ENCODE peak calls at places on chromosomes 16 and 17, in four cellular contexts. One of them, this sample, is unnamed.

GRCh38 chr16:71473891-71474290 is 11.8 kb upstream of the ZNF23 start:
- DNase-seq in CD4-positive, alpha-beta memory T cell: no peak
- DNase-seq in psoas muscle: no peak
- DNase-seq in naive thymus-derived CD4-positive, alpha-beta T cell: no peak
- DNase-seq in this sample: no peak

GRCh38 chr17:81404557-81405165 is 9.4 kb downstream of the BAHCC1 start:
- DNase-seq in psoas muscle: no peak
- DNase-seq in naive thymus-derived CD4-positive, alpha-beta T cell: no peak
- DNase-seq in CD4-positive, alpha-beta memory T cell: no peak
- DNase-seq in this sample: no peak

GRCh38 chr17:37481001-37481665 is 8.6 kb upstream of the DUSP14 start:
- DNase-seq in CD4-positive, alpha-beta memory T cell: no peak
- DNase-seq in naive thymus-derived CD4-positive, alpha-beta T cell: no peak
- DNase-seq in psoas muscle: no peak
- DNase-seq in this sample: no peak

GRCh38 chr16:64408699-64409098 is 713.2 kb downstream of the CDH11 start:
- DNase-seq in psoas muscle: no peak
- DNase-seq in naive thymus-derived CD4-positive, alpha-beta T cell: no peak
- DNase-seq in CD4-positive, alpha-beta memory T cell: no peak
- DNase-seq in this sample: no peak

GRCh38 chr16:66427451-66427860 is 361 bp downstream of the BEAN1 start:
- DNase-seq in CD4-positive, alpha-beta memory T cell: no peak
- DNase-seq in naive thymus-derived CD4-positive, alpha-beta T cell: no peak
- DNase-seq in psoas muscle: no peak
- DNase-seq in this sample: no peak

GRCh38 chr17:38591759-38592241 is 14.0 kb downstream of the SRCIN1 start:
- DNase-seq in psoas muscle: no peak
- DNase-seq in naive thymus-derived CD4-positive, alpha-beta T cell: no peak
- DNase-seq in CD4-positive, alpha-beta memory T cell: peak; percentile 33
- DNase-seq in this sample: no peak

GRCh38 chr17:45277216-45277849 is 15.4 kb upstream of the SPATA32 start:
- DNase-seq in psoas muscle: peak; percentile 96
- DNase-seq in naive thymus-derived CD4-positive, alpha-beta T cell: peak; percentile 86
- DNase-seq in CD4-positive, alpha-beta memory T cell: peak; percentile 85
- DNase-seq in this sample: peak; percentile 91

GRCh38 chr17:61414141-61414935 is 14.7 kb downstream of the TBX2 start:
- DNase-seq in naive thymus-derived CD4-positive, alpha-beta T cell: no peak
- DNase-seq in CD4-positive, alpha-beta memory T cell: no peak
- DNase-seq in psoas muscle: no peak
- DNase-seq in this sample: no peak

GRCh38 chr17:16259926-16260325 is 42.9 kb downstream of the PIGL start:
- DNase-seq in naive thymus-derived CD4-positive, alpha-beta T cell: no peak
- DNase-seq in CD4-positive, alpha-beta memory T cell: no peak
- DNase-seq in psoas muscle: peak; percentile 87
- DNase-seq in this sample: no peak

GRCh38 chr17:50348522-50349240 is 2.8 kb downstream of the XYLT2 start:
- DNase-seq in CD4-positive, alpha-beta memory T cell: no peak
- DNase-seq in naive thymus-derived CD4-positive, alpha-beta T cell: no peak
- DNase-seq in psoas muscle: no peak
- DNase-seq in this sample: no peak

GRCh38 chr17:79979201-79979840 is 56.4 kb downstream of the TBC1D16 start:
- DNase-seq in naive thymus-derived CD4-positive, alpha-beta T cell: no peak
- DNase-seq in psoas muscle: no peak
- DNase-seq in CD4-positive, alpha-beta memory T cell: no peak
- DNase-seq in this sample: no peak

GRCh38 chr16:11112723-11113348 is 143.2 kb downstream of the SOCS1 start:
- DNase-seq in psoas muscle: no peak
- DNase-seq in CD4-positive, alpha-beta memory T cell: no peak
- DNase-seq in naive thymus-derived CD4-positive, alpha-beta T cell: no peak
- DNase-seq in this sample: no peak

GRCh38 chr16:12677472-12677871 is 126.2 kb downstream of the CPPED1 start:
- DNase-seq in psoas muscle: no peak
- DNase-seq in CD4-positive, alpha-beta memory T cell: no peak
- DNase-seq in naive thymus-derived CD4-positive, alpha-beta T cell: no peak
- DNase-seq in this sample: no peak

GRCh38 chr17:13869301-13869700 is 200.0 kb upstream of the COX10 start:
- DNase-seq in CD4-positive, alpha-beta memory T cell: no peak
- DNase-seq in psoas muscle: no peak
- DNase-seq in naive thymus-derived CD4-positive, alpha-beta T cell: no peak
- DNase-seq in this sample: no peak

GRCh38 chr17:77875881-77876509 is 82.5 kb upstream of the TNRC6C start:
- DNase-seq in CD4-positive, alpha-beta memory T cell: no peak
- DNase-seq in psoas muscle: no peak
- DNase-seq in naive thymus-derived CD4-positive, alpha-beta T cell: no peak
- DNase-seq in this sample: no peak

GRCh38 chr17:39461911-39462641 is 790 bp downstream of the CDK12 start:
- DNase-seq in naive thymus-derived CD4-positive, alpha-beta T cell: no peak
- DNase-seq in psoas muscle: peak; percentile 57
- DNase-seq in CD4-positive, alpha-beta memory T cell: no peak
- DNase-seq in this sample: peak; percentile 67

GRCh38 chr16:566475-567361 is at the start of gene NHLRC4:
- DNase-seq in psoas muscle: peak; percentile 85
- DNase-seq in CD4-positive, alpha-beta memory T cell: peak; percentile 45
- DNase-seq in naive thymus-derived CD4-positive, alpha-beta T cell: peak; percentile 37
- DNase-seq in this sample: no peak

GRCh38 chr17:66393038-66393437 is 90.6 kb downstream of the PRKCA start:
- DNase-seq in psoas muscle: no peak
- DNase-seq in naive thymus-derived CD4-positive, alpha-beta T cell: no peak
- DNase-seq in CD4-positive, alpha-beta memory T cell: no peak
- DNase-seq in this sample: no peak

GRCh38 chr17:76993636-76994035 is 125.4 kb downstream of the MGAT5B start:
- DNase-seq in psoas muscle: no peak
- DNase-seq in naive thymus-derived CD4-positive, alpha-beta T cell: no peak
- DNase-seq in CD4-positive, alpha-beta memory T cell: no peak
- DNase-seq in this sample: no peak

GRCh38 chr16:10338426-10338825 is 47.4 kb upstream of the ATF7IP2 start:
- DNase-seq in psoas muscle: no peak
- DNase-seq in naive thymus-derived CD4-positive, alpha-beta T cell: no peak
- DNase-seq in CD4-positive, alpha-beta memory T cell: no peak
- DNase-seq in this sample: no peak

GRCh38 chr17:49546546-49547535 is 28.8 kb upstream of the NXPH3 start:
- DNase-seq in CD4-positive, alpha-beta memory T cell: no peak
- DNase-seq in naive thymus-derived CD4-positive, alpha-beta T cell: no peak
- DNase-seq in psoas muscle: no peak
- DNase-seq in this sample: no peak

DNA sequence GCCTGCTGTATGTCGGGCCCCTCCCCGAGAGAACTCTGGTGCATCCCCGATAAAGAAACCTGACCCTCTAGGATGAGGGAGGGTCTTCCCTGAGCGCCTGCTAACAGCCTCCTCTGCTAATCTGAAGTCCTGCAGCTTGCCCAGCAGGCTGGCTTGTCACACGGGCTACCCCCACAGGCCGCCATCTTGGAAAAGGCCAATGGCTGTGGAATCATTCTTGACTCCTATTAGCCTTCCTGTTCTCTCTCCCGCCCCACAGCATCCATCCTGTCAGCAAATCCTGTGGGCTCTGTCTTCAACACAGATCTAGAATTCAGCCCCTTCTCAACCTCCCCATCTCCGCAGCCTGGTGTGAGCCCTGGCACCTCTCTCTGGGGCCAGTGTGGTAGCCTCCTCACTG is 12.0 kb downstream of the IL4R start:
- DNase-seq in naive thymus-derived CD4-positive, alpha-beta T cell: no peak
- DNase-seq in CD4-positive, alpha-beta memory T cell: no peak
- DNase-seq in psoas muscle: no peak
- DNase-seq in this sample: no peak
- H3K27ac ChIP-seq in naive thymus-derived CD4-positive, alpha-beta T cell: peak overlapping the region; percentile 56
- H3K27ac ChIP-seq in CD4-positive, alpha-beta memory T cell: no peak overlapping the region
- H3K27ac ChIP-seq in psoas muscle: peak overlapping the region; percentile 84
- H3K27ac ChIP-seq in this sample: peak overlapping the region; percentile 66

GRCh38 chr17:18256351-18256750 is 2.2 kb downstream of the FLII start:
- DNase-seq in naive thymus-derived CD4-positive, alpha-beta T cell: no peak
- DNase-seq in psoas muscle: no peak
- DNase-seq in CD4-positive, alpha-beta memory T cell: no peak
- DNase-seq in this sample: no peak

GRCh38 chr17:18258356-18259038 is at the start of gene FLII:
- DNase-seq in naive thymus-derived CD4-positive, alpha-beta T cell: peak; percentile 55
- DNase-seq in CD4-positive, alpha-beta memory T cell: peak; percentile 43
- DNase-seq in psoas muscle: no peak
- DNase-seq in this sample: no peak

GRCh38 chr17:18256776-18257175 is 1.8 kb downstream of the FLII start:
- DNase-seq in CD4-positive, alpha-beta memory T cell: no peak
- DNase-seq in naive thymus-derived CD4-positive, alpha-beta T cell: no peak
- DNase-seq in psoas muscle: no peak
- DNase-seq in this sample: no peak

GRCh38 chr17:18257747-18258355 is 687 bp downstream of the FLII start:
- DNase-seq in psoas muscle: peak; percentile 94
- DNase-seq in CD4-positive, alpha-beta memory T cell: peak; percentile 34
- DNase-seq in naive thymus-derived CD4-positive, alpha-beta T cell: peak; percentile 30
- DNase-seq in this sample: peak; percentile 48

GRCh38 chr17:18257268-18257681 is 1.3 kb downstream of the FLII start:
- DNase-seq in naive thymus-derived CD4-positive, alpha-beta T cell: peak; percentile 34
- DNase-seq in CD4-positive, alpha-beta memory T cell: no peak
- DNase-seq in psoas muscle: no peak
- DNase-seq in this sample: no peak
- H3K27ac ChIP-seq in naive thymus-derived CD4-positive, alpha-beta T cell: peak overlapping the region; percentile 84
- H3K27ac ChIP-seq in CD4-positive, alpha-beta memory T cell: peak overlapping the region; percentile 85
- H3K27ac ChIP-seq in psoas muscle: peak overlapping the region; percentile 100
- H3K27ac ChIP-seq in this sample: peak overlapping the region; percentile 94

DNA sequence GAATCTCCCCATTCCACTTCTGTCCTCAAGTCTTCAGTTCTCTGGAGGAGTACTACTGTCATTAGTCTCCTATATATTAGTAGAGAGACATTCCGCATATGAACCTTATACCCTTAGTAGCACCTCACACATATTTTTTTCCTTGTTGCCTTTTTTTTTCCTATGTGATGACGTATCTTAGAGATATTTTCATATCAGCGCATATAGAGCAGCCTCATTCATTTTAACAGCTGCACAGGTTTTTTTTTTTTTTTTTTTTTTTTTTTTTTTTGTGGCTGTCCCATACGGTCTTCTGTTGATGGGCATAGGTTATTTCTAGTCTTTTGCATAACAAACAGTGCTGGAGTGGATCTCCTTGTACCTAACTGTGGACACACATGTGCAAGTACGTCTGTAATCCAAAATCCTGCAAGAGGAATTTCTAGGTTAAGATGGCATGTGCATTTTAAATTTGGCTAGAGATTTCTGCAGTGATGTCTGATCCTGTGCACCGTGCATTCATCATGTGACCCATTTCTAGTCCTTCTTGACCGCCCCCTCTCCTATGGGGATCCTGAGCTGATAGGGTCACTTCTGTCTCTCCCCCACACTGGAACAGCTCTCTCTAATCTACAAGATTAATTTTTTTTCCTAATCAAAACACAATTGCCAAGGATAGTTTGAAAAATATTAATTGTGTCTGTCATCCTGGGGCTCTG is 64.8 kb downstream of the PRKCB start:
- DNase-seq in naive thymus-derived CD4-positive, alpha-beta T cell: no peak
- DNase-seq in CD4-positive, alpha-beta memory T cell: no peak
- DNase-seq in psoas muscle: no peak
- DNase-seq in this sample: no peak
- H3K27ac ChIP-seq in naive thymus-derived CD4-positive, alpha-beta T cell: no peak overlapping the region
- H3K27ac ChIP-seq in CD4-positive, alpha-beta memory T cell: no peak overlapping the region
- H3K27ac ChIP-seq in psoas muscle: no peak overlapping the region
- H3K27ac ChIP-seq in this sample: no peak overlapping the region

GRCh38 chr17:1056761-1057160 is 59.8 kb downstream of the TIMM22 start:
- DNase-seq in naive thymus-derived CD4-positive, alpha-beta T cell: no peak
- DNase-seq in CD4-positive, alpha-beta memory T cell: no peak
- DNase-seq in psoas muscle: peak; percentile 40
- DNase-seq in this sample: no peak

GRCh38 chr17:1055751-1056645 is 59.1 kb downstream of the TIMM22 start:
- DNase-seq in CD4-positive, alpha-beta memory T cell: peak; percentile 16
- DNase-seq in naive thymus-derived CD4-positive, alpha-beta T cell: no peak
- DNase-seq in psoas muscle: peak; percentile 83
- DNase-seq in this sample: peak; percentile 69

GRCh38 chr17:1060991-1061390 is 64.1 kb downstream of the TIMM22 start:
- DNase-seq in naive thymus-derived CD4-positive, alpha-beta T cell: no peak
- DNase-seq in CD4-positive, alpha-beta memory T cell: no peak
- DNase-seq in psoas muscle: peak; percentile 90
- DNase-seq in this sample: no peak

GRCh38 chr17:1058423-1059130 is 61.6 kb downstream of the TIMM22 start:
- DNase-seq in CD4-positive, alpha-beta memory T cell: peak; percentile 16
- DNase-seq in naive thymus-derived CD4-positive, alpha-beta T cell: no peak
- DNase-seq in psoas muscle: peak; percentile 72
- DNase-seq in this sample: no peak

DNA sequence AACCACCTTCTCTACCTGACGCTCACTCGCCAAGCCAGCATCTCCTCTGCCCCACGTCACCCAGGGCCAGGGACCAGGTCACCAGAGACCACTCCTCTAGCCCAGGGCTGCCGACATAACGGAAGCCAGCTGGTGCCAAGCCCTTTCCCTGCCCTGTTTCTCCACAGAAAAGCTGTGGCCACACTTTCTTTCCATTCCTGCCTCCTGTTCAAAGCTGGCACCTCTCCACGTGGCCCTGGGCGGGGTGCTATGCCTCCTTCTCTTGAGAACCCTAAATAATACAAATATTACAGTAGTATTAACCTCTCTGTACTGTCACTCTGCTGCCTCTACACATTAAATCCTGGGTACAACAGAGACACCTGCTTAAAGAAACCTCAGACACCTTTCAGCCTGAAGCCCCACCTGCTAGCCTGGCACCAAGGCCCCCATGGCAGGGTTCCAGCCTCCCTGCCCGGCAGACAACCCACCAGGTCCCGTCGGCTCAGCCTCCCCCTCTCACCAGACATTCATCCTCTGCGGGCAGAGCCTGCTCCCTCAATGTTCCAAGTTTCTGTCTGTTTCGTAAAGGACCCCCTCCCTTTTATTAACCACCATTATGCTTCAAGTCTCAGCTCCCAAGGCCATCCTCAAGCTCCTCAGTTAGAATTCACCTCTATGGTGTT is 62.3 kb downstream of the TIMM22 start:
- DNase-seq in CD4-positive, alpha-beta memory T cell: no peak
- DNase-seq in naive thymus-derived CD4-positive, alpha-beta T cell: no peak
- DNase-seq in psoas muscle: peak; percentile 40
- DNase-seq in this sample: no peak
- H3K27ac ChIP-seq in CD4-positive, alpha-beta memory T cell: no peak overlapping the region
- H3K27ac ChIP-seq in naive thymus-derived CD4-positive, alpha-beta T cell: no peak overlapping the region
- H3K27ac ChIP-seq in psoas muscle: no peak overlapping the region
- H3K27ac ChIP-seq in this sample: no peak overlapping the region

GRCh38 chr16:81558077-81558443 is 113.5 kb downstream of the CMIP start:
- DNase-seq in naive thymus-derived CD4-positive, alpha-beta T cell: no peak
- DNase-seq in CD4-positive, alpha-beta memory T cell: no peak
- DNase-seq in psoas muscle: no peak
- DNase-seq in this sample: no peak

GRCh38 chr16:81560979-81561657 is 116.5 kb downstream of the CMIP start:
- DNase-seq in psoas muscle: no peak
- DNase-seq in naive thymus-derived CD4-positive, alpha-beta T cell: no peak
- DNase-seq in CD4-positive, alpha-beta memory T cell: no peak
- DNase-seq in this sample: no peak

GRCh38 chr16:81556715-81557284 is 112.2 kb downstream of the CMIP start:
- DNase-seq in CD4-positive, alpha-beta memory T cell: no peak
- DNase-seq in psoas muscle: no peak
- DNase-seq in naive thymus-derived CD4-positive, alpha-beta T cell: no peak
- DNase-seq in this sample: no peak

GRCh38 chr16:81555660-81556059 is 111.1 kb downstream of the CMIP start:
- DNase-seq in CD4-positive, alpha-beta memory T cell: no peak
- DNase-seq in psoas muscle: no peak
- DNase-seq in naive thymus-derived CD4-positive, alpha-beta T cell: no peak
- DNase-seq in this sample: no peak

GRCh38 chr16:81558444-81559175 is 114.0 kb downstream of the CMIP start:
- DNase-seq in psoas muscle: no peak
- DNase-seq in CD4-positive, alpha-beta memory T cell: no peak
- DNase-seq in naive thymus-derived CD4-positive, alpha-beta T cell: no peak
- DNase-seq in this sample: no peak
- H3K27ac ChIP-seq in psoas muscle: no peak overlapping the region
- H3K27ac ChIP-seq in CD4-positive, alpha-beta memory T cell: no peak overlapping the region
- H3K27ac ChIP-seq in naive thymus-derived CD4-positive, alpha-beta T cell: no peak overlapping the region
- H3K27ac ChIP-seq in this sample: no peak overlapping the region